ENCODE peak calls at places on chromosomes 4 and X, in four cellular contexts. N is fibroblast of lung, A is GM23338, J is omental fat pad. E is an unnamed sample.

GRCh38 chr4:109967798-109968520 is 55.3 kb downstream of the EGF start:
- DNase-seq in N (peak; percentile 8), J (no peak), A (no peak), E (no peak)

GRCh38 chr4:8908206-8908893 is 36.7 kb upstream of the HMX1 start:
- DNase-seq in A (no peak), N (no peak), J (no peak), E (peak; percentile 37)

GRCh38 chrX:53013291-53013690 is 35.3 kb upstream of the GPR173 start:
- DNase-seq in J (no peak), A (no peak), N (no peak), E (no peak)

GRCh38 chrX:130896026-130896425 is 7.0 kb downstream of the ENOX2 start:
- DNase-seq in J (no peak), N (no peak), A (no peak), E (no peak)

GRCh38 chrX:16469870-16470269 is 180.1 kb upstream of the S100G start:
- DNase-seq in N (no peak), A (peak; percentile 49), J (no peak), E (no peak)

GRCh38 chr4:183107891-183108459 is 8.9 kb downstream of the WWC2 start:
- DNase-seq in A (no peak), N (no peak), J (no peak), E (no peak)

GRCh38 chr4:176238819-176239218 is 30.2 kb downstream of the ASB5 start:
- DNase-seq in A (peak; percentile 23), N (no peak), J (no peak), E (no peak)

GRCh38 chr4:71449040-71449439 is 110.2 kb downstream of the SLC4A4 start:
- DNase-seq in N (no peak), J (no peak), A (no peak), E (no peak)

GRCh38 chr4:169238445-169238844 is 32.3 kb downstream of the SH3RF1 start:
- DNase-seq in A (no peak), N (peak; percentile 46), J (no peak), E (no peak)

GRCh38 chr4:44150091-44150576 is 298.5 kb downstream of the KCTD8 start:
- DNase-seq in N (peak; percentile 22), A (no peak), J (no peak), E (no peak)

GRCh38 chr4:87313756-87314155 is 8.9 kb downstream of the HSD17B13 start:
- DNase-seq in N (no peak), A (no peak), J (no peak), E (no peak)

GRCh38 chr4:3516836-3517730 is 15.1 kb downstream of the LRPAP1 start:
- DNase-seq in A (no peak), J (no peak), N (no peak), E (peak; percentile 13)

GRCh38 chr4:30718889-30719252 is 1.3 kb upstream of the PCDH7 start:
- DNase-seq in A (peak; percentile 48), N (peak; percentile 54), J (no peak), E (no peak)

GRCh38 chr4:114813961-114814360 is 215.4 kb downstream of the UGT8 start:
- DNase-seq in J (no peak), N (no peak), A (no peak), E (no peak)

GRCh38 chrX:74119016-74119910 is 184.7 kb upstream of the ZCCHC13 start:
- DNase-seq in J (no peak), A (no peak), N (peak; percentile 18), E (no peak)

GRCh38 chr4:98358630-98359248 is 97.6 kb downstream of the RAP1GDS1 start:
- DNase-seq in J (no peak), N (no peak), A (no peak), E (no peak)

GRCh38 chrX:2967998-2968909 is 38.1 kb upstream of the ARSH start:
- DNase-seq in N (peak; percentile 28), A (peak; percentile 5), J (no peak), E (no peak)

GRCh38 chr4:86896596-86896995 is 4.4 kb upstream of the C4orf36 start:
- DNase-seq in J (no peak), N (peak; percentile 30), A (no peak), E (no peak)

GRCh38 chrX:136130931-136131843 is 16.1 kb upstream of the FHL1 start:
- DNase-seq in A (no peak), N (peak; percentile 80), J (no peak), E (no peak)

GRCh38 chrX:153861147-153861546 is 24.8 kb downstream of the L1CAM start:
- DNase-seq in J (no peak), A (no peak), N (no peak), E (no peak)

GRCh38 chrX:70052895-70053615 is 3.3 kb upstream of the AWAT2 start:
- DNase-seq in J (no peak), N (no peak), A (no peak), E (no peak)

GRCh38 chrX:109742722-109743121 is 9.7 kb upstream of the ACSL4 start:
- DNase-seq in A (no peak), J (no peak), N (no peak), E (no peak)

GRCh38 chr4:27084685-27085356 is 224.2 kb downstream of the STIM2 start:
- DNase-seq in N (peak; percentile 26), A (peak; percentile 76), J (peak; percentile 28), E (no peak)

GRCh38 chrX:150421816-150422215 is 58.7 kb downstream of the MAMLD1 start:
- DNase-seq in A (no peak), N (peak; percentile 34), J (no peak), E (no peak)

GRCh38 chr4:77619408-77619807 is 13.8 kb downstream of the CXCL13 start:
- DNase-seq in J (no peak), N (no peak), A (no peak), E (no peak)
- TF ChIP-seq CTCF in J (no peak), N (no peak), A (peak; percentile 42), E (no peak)

DNA sequence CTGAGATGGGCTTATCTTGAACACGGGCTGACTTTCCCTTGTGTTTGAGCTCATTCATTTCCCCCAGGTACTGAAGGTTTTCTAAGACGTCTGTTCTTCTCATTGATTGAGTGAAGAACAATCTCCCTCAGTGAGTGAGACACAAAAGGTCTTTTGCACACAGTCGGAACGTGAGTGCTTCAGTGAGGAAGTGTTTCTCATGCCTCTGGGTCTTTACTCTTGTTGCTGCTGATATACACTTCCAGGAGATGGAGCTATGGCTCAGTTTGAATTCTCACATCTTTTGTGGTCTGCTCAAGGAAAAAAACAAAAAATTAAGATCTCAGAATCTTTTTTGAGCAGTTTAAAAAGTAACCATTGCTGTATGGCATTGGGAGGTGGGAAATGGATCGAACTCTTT is 981.9 kb upstream of the TENM3 start:
- DNase-seq in A (peak; percentile 66), N (peak; percentile 44), J (no peak), E (no peak)
- TF ChIP-seq CTCF in A (peak; percentile 71), N (peak; percentile 56), J (no peak), E (no peak)

DNA sequence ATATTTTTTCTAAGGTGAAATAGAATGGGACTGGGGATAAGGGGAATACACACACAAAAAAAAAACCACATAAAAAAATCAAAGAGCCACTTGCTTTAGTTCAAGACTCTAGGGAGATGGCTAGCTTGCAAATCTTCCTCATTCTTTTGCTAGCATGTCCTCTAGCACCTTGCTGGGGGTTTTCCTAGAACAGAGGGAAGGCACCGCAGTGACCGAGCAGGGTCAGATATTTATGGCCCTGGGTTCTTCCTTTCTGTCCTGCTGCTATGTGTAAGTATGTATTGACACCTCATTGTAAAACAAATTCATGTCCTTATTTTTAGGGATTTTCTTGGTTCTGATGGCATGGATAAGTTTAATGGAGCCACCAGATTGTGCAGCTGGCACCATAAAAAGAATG is 81.2 kb downstream of the SHISA3 start:
- DNase-seq in J (no peak), A (no peak), N (no peak), E (no peak)
- TF ChIP-seq CTCF in J (no peak), A (no peak), N (no peak), E (no peak)

GRCh38 chrX:84907324-84907946 is 96.2 kb upstream of the APOOL start:
- DNase-seq in N (peak; percentile 36), A (peak; percentile 42), J (no peak), E (no peak)
- TF ChIP-seq CTCF in N (peak; percentile 26), A (no peak), J (no peak), E (no peak)

GRCh38 chrX:105975382-105975781 is 63.1 kb downstream of the SERPINA7 start:
- DNase-seq in J (no peak), A (peak; percentile 23), N (peak; percentile 21), E (no peak)
- TF ChIP-seq CTCF in J (no peak), A (peak; percentile 49), N (no peak), E (no peak)

GRCh38 chr4:132557660-132558059 is 591.4 kb upstream of the PCDH10 start:
- DNase-seq in J (no peak), N (peak; percentile 2), A (peak; percentile 71), E (no peak)
- TF ChIP-seq CTCF in J (no peak), N (peak; percentile 7), A (peak; percentile 67), E (no peak)

DNA sequence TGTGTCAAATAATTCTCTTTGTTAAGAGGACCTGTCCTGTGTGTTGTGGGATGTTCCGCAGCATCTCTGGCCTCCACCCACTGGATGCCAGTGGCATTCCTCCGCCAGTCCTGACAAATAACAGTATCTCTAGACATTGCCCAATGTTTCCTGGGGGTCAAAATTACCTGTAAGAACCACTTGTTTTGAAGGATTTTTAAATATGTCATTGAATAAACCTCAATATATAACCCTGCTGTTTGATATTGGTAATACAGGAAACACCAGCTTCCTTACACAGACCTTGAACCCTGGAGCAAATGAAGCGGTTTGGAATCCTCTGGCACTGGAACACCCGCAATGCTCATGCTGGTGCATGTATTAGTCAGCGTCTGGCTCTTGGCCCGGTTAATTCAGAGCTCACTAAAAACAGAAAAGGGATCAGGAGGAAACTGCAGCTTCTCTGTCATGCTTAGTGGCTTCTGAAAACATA is 101.3 kb downstream of the TBL1X start:
- DNase-seq in A (no peak), J (peak; percentile 32), N (peak; percentile 85), E (no peak)
- TF ChIP-seq CTCF in A (no peak), J (no peak), N (no peak), E (no peak)

DNA sequence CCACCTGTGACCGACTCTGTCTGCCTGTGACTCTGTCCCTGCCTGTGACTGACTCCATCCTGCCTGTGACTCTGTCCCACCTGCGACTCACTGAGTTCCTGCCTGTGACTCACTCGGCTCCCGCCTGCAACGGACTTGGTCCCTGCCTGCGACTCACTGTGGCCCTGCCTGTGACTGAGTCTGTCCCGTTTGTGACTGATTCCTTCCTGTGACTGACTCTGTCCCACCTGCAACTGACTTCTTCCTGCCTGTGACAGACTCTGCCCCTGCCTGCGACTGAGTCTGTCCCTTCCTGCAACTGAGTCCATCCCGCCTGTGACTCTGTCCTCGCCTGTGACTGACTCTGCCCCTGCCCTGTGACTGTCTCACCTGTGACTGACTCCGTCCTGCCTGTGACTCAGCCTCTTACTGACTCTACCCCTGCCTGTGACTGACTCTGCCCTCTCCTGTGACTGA is 9.6 kb upstream of the UVSSA start:
- DNase-seq in N (no peak), J (no peak), A (no peak), E (no peak)
- TF ChIP-seq CTCF in N (no peak), J (no peak), A (no peak), E (no peak)

E was measured in mesothelial cell of epicardium.